ENCODE peak calls at places on chromosomes 6 and 20, in ten cellular contexts. One of them, this sample, is unnamed.

GRCh38 chr6:83092756-83093399 is 25.4 kb downstream of the DOP1A start:
- DNase-seq in right atrium auricular region: no peak
- DNase-seq in epithelial cell of esophagus: no peak
- DNase-seq in CD4-positive, alpha-beta T cell: no peak
- DNase-seq in B cell: no peak
- DNase-seq in left ventricle myocardium inferior: no peak
- DNase-seq in HepG2: no peak
- DNase-seq in body of pancreas: no peak
- DNase-seq in brain microvascular endothelial cell: no peak
- DNase-seq in psoas muscle: no peak
- DNase-seq in this sample: no peak

GRCh38 chr6:167108278-167108677 is 14.6 kb upstream of the CCR6 start:
- DNase-seq in epithelial cell of esophagus: no peak
- DNase-seq in CD4-positive, alpha-beta T cell: no peak
- DNase-seq in HepG2: no peak
- DNase-seq in right atrium auricular region: no peak
- DNase-seq in body of pancreas: no peak
- DNase-seq in left ventricle myocardium inferior: no peak
- DNase-seq in psoas muscle: no peak
- DNase-seq in B cell: no peak
- DNase-seq in brain microvascular endothelial cell: no peak
- DNase-seq in this sample: no peak

GRCh38 chr6:138258991-138259390 is 40.7 kb upstream of the PBOV1 start:
- DNase-seq in right atrium auricular region: no peak
- DNase-seq in HepG2: peak
- DNase-seq in psoas muscle: no peak
- DNase-seq in CD4-positive, alpha-beta T cell: no peak
- DNase-seq in left ventricle myocardium inferior: no peak
- DNase-seq in epithelial cell of esophagus: no peak
- DNase-seq in B cell: no peak
- DNase-seq in brain microvascular endothelial cell: no peak
- DNase-seq in body of pancreas: no peak
- DNase-seq in this sample: no peak

GRCh38 chr20:38497246-38497645 is 24.6 kb downstream of the RALGAPB start:
- DNase-seq in HepG2: no peak
- DNase-seq in CD4-positive, alpha-beta T cell: no peak
- DNase-seq in left ventricle myocardium inferior: no peak
- DNase-seq in right atrium auricular region: no peak
- DNase-seq in brain microvascular endothelial cell: peak
- DNase-seq in body of pancreas: no peak
- DNase-seq in psoas muscle: no peak
- DNase-seq in B cell: no peak
- DNase-seq in epithelial cell of esophagus: no peak
- DNase-seq in this sample: no peak

GRCh38 chr6:151553416-151554158 is 59.8 kb downstream of the CCDC170 start:
- DNase-seq in body of pancreas: no peak
- DNase-seq in epithelial cell of esophagus: no peak
- DNase-seq in right atrium auricular region: no peak
- DNase-seq in CD4-positive, alpha-beta T cell: no peak
- DNase-seq in HepG2: no peak
- DNase-seq in brain microvascular endothelial cell: no peak
- DNase-seq in left ventricle myocardium inferior: no peak
- DNase-seq in B cell: no peak
- DNase-seq in psoas muscle: no peak
- DNase-seq in this sample: no peak

GRCh38 chr6:163352011-163352685 is 62.4 kb upstream of the QKI start:
- DNase-seq in body of pancreas: no peak
- DNase-seq in brain microvascular endothelial cell: no peak
- DNase-seq in CD4-positive, alpha-beta T cell: no peak
- DNase-seq in B cell: no peak
- DNase-seq in epithelial cell of esophagus: peak
- DNase-seq in HepG2: no peak
- DNase-seq in right atrium auricular region: no peak
- DNase-seq in left ventricle myocardium inferior: no peak
- DNase-seq in psoas muscle: no peak
- DNase-seq in this sample: no peak

GRCh38 chr6:45574885-45575284 is 197.2 kb upstream of the SUPT3H start:
- DNase-seq in left ventricle myocardium inferior: no peak
- DNase-seq in CD4-positive, alpha-beta T cell: no peak
- DNase-seq in epithelial cell of esophagus: peak
- DNase-seq in psoas muscle: no peak
- DNase-seq in right atrium auricular region: no peak
- DNase-seq in body of pancreas: no peak
- DNase-seq in HepG2: no peak
- DNase-seq in brain microvascular endothelial cell: no peak
- DNase-seq in B cell: no peak
- DNase-seq in this sample: no peak

GRCh38 chr20:6636209-6637159 is 131.0 kb upstream of the BMP2 start:
- DNase-seq in psoas muscle: no peak
- DNase-seq in body of pancreas: peak
- DNase-seq in HepG2: peak
- DNase-seq in left ventricle myocardium inferior: no peak
- DNase-seq in brain microvascular endothelial cell: peak
- DNase-seq in CD4-positive, alpha-beta T cell: no peak
- DNase-seq in epithelial cell of esophagus: peak
- DNase-seq in B cell: no peak
- DNase-seq in right atrium auricular region: no peak
- DNase-seq in this sample: no peak

GRCh38 chr6:98579089-98579488 is 255.3 kb upstream of the POU3F2 start:
- DNase-seq in right atrium auricular region: no peak
- DNase-seq in B cell: no peak
- DNase-seq in CD4-positive, alpha-beta T cell: no peak
- DNase-seq in left ventricle myocardium inferior: no peak
- DNase-seq in epithelial cell of esophagus: peak
- DNase-seq in HepG2: no peak
- DNase-seq in brain microvascular endothelial cell: no peak
- DNase-seq in psoas muscle: no peak
- DNase-seq in body of pancreas: no peak
- DNase-seq in this sample: no peak

GRCh38 chr6:44226368-44227137 is 3.2 kb downstream of the SLC29A1 start:
- DNase-seq in brain microvascular endothelial cell: no peak
- DNase-seq in left ventricle myocardium inferior: peak
- DNase-seq in epithelial cell of esophagus: no peak
- DNase-seq in right atrium auricular region: no peak
- DNase-seq in B cell: no peak
- DNase-seq in CD4-positive, alpha-beta T cell: no peak
- DNase-seq in psoas muscle: no peak
- DNase-seq in HepG2: no peak
- DNase-seq in body of pancreas: no peak
- DNase-seq in this sample: no peak

GRCh38 chr6:45759134-45759849 is 256.4 kb downstream of the CLIC5 start:
- DNase-seq in epithelial cell of esophagus: no peak
- DNase-seq in B cell: no peak
- DNase-seq in HepG2: no peak
- DNase-seq in psoas muscle: no peak
- DNase-seq in body of pancreas: no peak
- DNase-seq in brain microvascular endothelial cell: no peak
- DNase-seq in right atrium auricular region: no peak
- DNase-seq in CD4-positive, alpha-beta T cell: no peak
- DNase-seq in left ventricle myocardium inferior: no peak
- DNase-seq in this sample: no peak

GRCh38 chr6:166561766-166562165 is 24.7 kb downstream of the RAMACL start:
- DNase-seq in brain microvascular endothelial cell: peak
- DNase-seq in left ventricle myocardium inferior: no peak
- DNase-seq in epithelial cell of esophagus: no peak
- DNase-seq in B cell: no peak
- DNase-seq in psoas muscle: no peak
- DNase-seq in HepG2: peak
- DNase-seq in body of pancreas: no peak
- DNase-seq in right atrium auricular region: no peak
- DNase-seq in CD4-positive, alpha-beta T cell: no peak
- DNase-seq in this sample: no peak

GRCh38 chr6:85756982-85757381 is 114.3 kb upstream of the SYNCRIP start:
- DNase-seq in psoas muscle: no peak
- DNase-seq in left ventricle myocardium inferior: no peak
- DNase-seq in CD4-positive, alpha-beta T cell: no peak
- DNase-seq in body of pancreas: no peak
- DNase-seq in right atrium auricular region: no peak
- DNase-seq in B cell: no peak
- DNase-seq in brain microvascular endothelial cell: peak
- DNase-seq in epithelial cell of esophagus: peak
- DNase-seq in HepG2: no peak
- DNase-seq in this sample: no peak

GRCh38 chr20:32019156-32019510 is 8.9 kb downstream of the CCM2L start:
- DNase-seq in epithelial cell of esophagus: no peak
- DNase-seq in left ventricle myocardium inferior: no peak
- DNase-seq in brain microvascular endothelial cell: no peak
- DNase-seq in B cell: no peak
- DNase-seq in body of pancreas: peak
- DNase-seq in CD4-positive, alpha-beta T cell: no peak
- DNase-seq in right atrium auricular region: no peak
- DNase-seq in HepG2: no peak
- DNase-seq in psoas muscle: no peak
- DNase-seq in this sample: peak

GRCh38 chr20:32018269-32019155 is 8.3 kb downstream of the CCM2L start:
- DNase-seq in body of pancreas: peak
- DNase-seq in left ventricle myocardium inferior: peak
- DNase-seq in CD4-positive, alpha-beta T cell: peak
- DNase-seq in B cell: peak
- DNase-seq in psoas muscle: peak
- DNase-seq in HepG2: peak
- DNase-seq in brain microvascular endothelial cell: no peak
- DNase-seq in right atrium auricular region: no peak
- DNase-seq in epithelial cell of esophagus: peak
- DNase-seq in this sample: peak

GRCh38 chr20:32021091-32021490 is 10.9 kb downstream of the CCM2L start:
- DNase-seq in CD4-positive, alpha-beta T cell: no peak
- DNase-seq in left ventricle myocardium inferior: no peak
- DNase-seq in HepG2: no peak
- DNase-seq in epithelial cell of esophagus: no peak
- DNase-seq in psoas muscle: no peak
- DNase-seq in right atrium auricular region: no peak
- DNase-seq in brain microvascular endothelial cell: no peak
- DNase-seq in B cell: no peak
- DNase-seq in body of pancreas: no peak
- DNase-seq in this sample: no peak

GRCh38 chr20:32019563-32020463 is 9.6 kb downstream of the CCM2L start:
- DNase-seq in left ventricle myocardium inferior: no peak
- DNase-seq in epithelial cell of esophagus: no peak
- DNase-seq in HepG2: no peak
- DNase-seq in CD4-positive, alpha-beta T cell: no peak
- DNase-seq in body of pancreas: no peak
- DNase-seq in psoas muscle: no peak
- DNase-seq in brain microvascular endothelial cell: no peak
- DNase-seq in right atrium auricular region: no peak
- DNase-seq in B cell: peak
- DNase-seq in this sample: no peak

GRCh38 chr20:32017711-32018251 is 7.5 kb downstream of the CCM2L start:
- DNase-seq in right atrium auricular region: no peak
- DNase-seq in body of pancreas: peak
- DNase-seq in left ventricle myocardium inferior: no peak
- DNase-seq in epithelial cell of esophagus: peak
- DNase-seq in brain microvascular endothelial cell: no peak
- DNase-seq in CD4-positive, alpha-beta T cell: peak
- DNase-seq in HepG2: peak
- DNase-seq in B cell: peak
- DNase-seq in psoas muscle: no peak
- DNase-seq in this sample: no peak
- TF ChIP-seq CTCF in right atrium auricular region: no peak
- TF ChIP-seq CTCF in body of pancreas: peak
- TF ChIP-seq CTCF in left ventricle myocardium inferior: no peak
- TF ChIP-seq CTCF in epithelial cell of esophagus: peak
- TF ChIP-seq CTCF in brain microvascular endothelial cell: no peak
- TF ChIP-seq CTCF in CD4-positive, alpha-beta T cell: peak
- TF ChIP-seq CTCF in HepG2: peak
- TF ChIP-seq CTCF in B cell: peak
- TF ChIP-seq CTCF in psoas muscle: no peak
- TF ChIP-seq CTCF in this sample: peak

DNA sequence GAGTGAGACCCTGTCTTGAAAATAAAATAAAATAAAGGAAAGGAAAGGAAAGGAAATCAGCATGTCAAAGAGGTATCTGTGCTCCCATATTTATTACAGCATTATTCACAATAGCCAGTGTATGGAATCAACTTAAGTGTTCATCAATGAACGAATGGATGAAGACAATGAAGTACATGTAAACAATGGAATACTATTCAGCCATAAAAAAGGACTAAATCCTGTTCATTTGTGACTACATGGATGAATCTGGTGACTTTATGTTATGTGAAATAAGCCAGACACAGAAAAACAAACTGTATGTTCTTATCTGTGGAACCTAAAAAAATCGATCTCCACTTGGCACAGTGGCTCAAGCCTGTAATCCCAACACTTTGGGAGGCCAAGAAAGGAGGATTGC is 28.0 kb upstream of the TOP1 start:
- DNase-seq in brain microvascular endothelial cell: no peak
- DNase-seq in body of pancreas: no peak
- DNase-seq in left ventricle myocardium inferior: no peak
- DNase-seq in HepG2: no peak
- DNase-seq in psoas muscle: no peak
- DNase-seq in B cell: no peak
- DNase-seq in right atrium auricular region: no peak
- DNase-seq in CD4-positive, alpha-beta T cell: no peak
- DNase-seq in epithelial cell of esophagus: no peak
- DNase-seq in this sample: no peak
- TF ChIP-seq CTCF in brain microvascular endothelial cell: no peak
- TF ChIP-seq CTCF in body of pancreas: no peak
- TF ChIP-seq CTCF in left ventricle myocardium inferior: no peak
- TF ChIP-seq CTCF in HepG2: no peak
- TF ChIP-seq CTCF in psoas muscle: no peak
- TF ChIP-seq CTCF in B cell: no peak
- TF ChIP-seq CTCF in right atrium auricular region: no peak
- TF ChIP-seq CTCF in CD4-positive, alpha-beta T cell: no peak
- TF ChIP-seq CTCF in epithelial cell of esophagus: no peak
- TF ChIP-seq CTCF in this sample: no peak

GRCh38 chr20:58695895-58696375 is 3.3 kb downstream of the NPEPL1 start:
- DNase-seq in left ventricle myocardium inferior: peak
- DNase-seq in right atrium auricular region: no peak
- DNase-seq in HepG2: no peak
- DNase-seq in body of pancreas: no peak
- DNase-seq in CD4-positive, alpha-beta T cell: no peak
- DNase-seq in epithelial cell of esophagus: no peak
- DNase-seq in B cell: no peak
- DNase-seq in psoas muscle: no peak
- DNase-seq in brain microvascular endothelial cell: no peak
- DNase-seq in this sample: no peak
- TF ChIP-seq CTCF in left ventricle myocardium inferior: no peak
- TF ChIP-seq CTCF in right atrium auricular region: no peak
- TF ChIP-seq CTCF in HepG2: no peak
- TF ChIP-seq CTCF in body of pancreas: no peak
- TF ChIP-seq CTCF in CD4-positive, alpha-beta T cell: no peak
- TF ChIP-seq CTCF in epithelial cell of esophagus: no peak
- TF ChIP-seq CTCF in B cell: no peak
- TF ChIP-seq CTCF in psoas muscle: no peak
- TF ChIP-seq CTCF in brain microvascular endothelial cell: no peak
- TF ChIP-seq CTCF in this sample: no peak

DNA sequence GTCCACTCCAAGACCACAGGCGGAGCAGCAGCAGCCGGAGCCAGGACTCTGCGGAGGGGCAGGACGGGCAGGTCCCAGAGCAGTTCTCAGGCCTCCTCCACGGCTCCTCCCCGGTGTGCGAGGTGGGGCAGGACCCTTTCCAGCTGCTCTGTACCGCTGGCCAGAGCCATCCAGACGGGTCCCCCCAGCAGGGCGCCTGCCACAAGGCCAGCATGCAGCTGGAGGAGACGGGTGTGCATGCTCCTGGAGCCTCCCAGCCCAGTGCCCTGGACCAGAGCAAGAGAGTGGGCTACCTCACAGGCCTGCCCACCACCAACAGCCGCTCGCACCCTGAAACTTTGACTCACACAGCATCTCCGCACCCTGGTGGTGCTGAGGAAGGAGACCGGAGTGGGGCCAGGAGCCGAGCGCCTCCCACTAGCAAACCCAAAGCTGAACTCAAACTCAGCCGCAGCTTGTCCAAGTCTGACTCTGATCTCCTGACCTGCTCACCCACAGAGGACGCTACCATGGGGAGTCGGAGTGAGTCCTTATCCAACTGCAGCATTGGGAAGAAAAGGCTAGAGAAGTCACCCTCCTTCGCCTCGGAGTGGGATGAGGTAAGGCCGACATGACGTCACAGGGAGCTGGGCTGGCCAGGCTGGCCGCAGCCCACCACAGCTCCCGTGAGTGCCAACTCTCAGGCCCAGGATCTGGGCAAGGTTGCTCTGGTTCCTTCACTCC is 123.5 kb downstream of the TCP11 start:
- DNase-seq in left ventricle myocardium inferior: peak
- DNase-seq in psoas muscle: peak
- DNase-seq in CD4-positive, alpha-beta T cell: no peak
- DNase-seq in epithelial cell of esophagus: no peak
- DNase-seq in B cell: no peak
- DNase-seq in right atrium auricular region: peak
- DNase-seq in brain microvascular endothelial cell: no peak
- DNase-seq in body of pancreas: no peak
- DNase-seq in HepG2: no peak
- DNase-seq in this sample: no peak
- TF ChIP-seq CTCF in left ventricle myocardium inferior: peak
- TF ChIP-seq CTCF in psoas muscle: no peak
- TF ChIP-seq CTCF in CD4-positive, alpha-beta T cell: no peak
- TF ChIP-seq CTCF in epithelial cell of esophagus: no peak
- TF ChIP-seq CTCF in B cell: no peak
- TF ChIP-seq CTCF in right atrium auricular region: no peak
- TF ChIP-seq CTCF in brain microvascular endothelial cell: no peak
- TF ChIP-seq CTCF in body of pancreas: no peak
- TF ChIP-seq CTCF in HepG2: no peak
- TF ChIP-seq CTCF in this sample: no peak